ENCODE peak calls at places on chromosomes 11 and 22, in five cellular contexts. R is AG09309, B is fibroblast of lung, H is glutamatergic neuron, O is cardiac fibroblast. S is an unnamed sample.

GRCh38 chr11:100866453-100866852 is 179.4 kb downstream of the ARHGAP42 start:
- DNase-seq in B (no peak), R (no peak), O (no peak), H (no peak), S (no peak)

GRCh38 chr22:42792909-42793847 is 63.9 kb downstream of the ARFGAP3 start:
- DNase-seq in R (no peak), B (no peak), H (no peak), O (no peak), S (no peak)

GRCh38 chr22:49575703-49576081 is 252.0 kb downstream of the BRD1 start:
- DNase-seq in B (no peak), O (no peak), H (no peak), R (no peak), S (no peak)

GRCh38 chr11:76856111-76856510 is 4.6 kb upstream of the ACER3 start:
- DNase-seq in B (peak; percentile 46), O (peak; percentile 14), R (no peak), H (no peak), S (no peak)

GRCh38 chr11:16997624-16998023 is 16.6 kb downstream of the PLEKHA7 start:
- DNase-seq in H (no peak), O (no peak), R (no peak), B (no peak), S (no peak)

GRCh38 chr22:48061726-48062125 is 1299.3 kb downstream of the TBC1D22A start:
- DNase-seq in B (no peak), R (no peak), O (no peak), H (no peak), S (no peak)

GRCh38 chr11:79092791-79093313 is 348.0 kb downstream of the TENM4 start:
- DNase-seq in H (no peak), B (peak; percentile 100), O (peak; percentile 95), R (peak; percentile 99), S (no peak)

GRCh38 chr11:129728571-129728970 is 87.1 kb upstream of the TMEM45B start:
- DNase-seq in R (no peak), H (no peak), B (no peak), O (no peak), S (no peak)

GRCh38 chr11:69640995-69641581 is at the start of gene CCND1:
- DNase-seq in O (peak; percentile 93), H (peak; percentile 74), B (peak; percentile 94), R (peak; percentile 83), S (peak; percentile 77)

GRCh38 chr11:122910775-122911174 is 28.2 kb downstream of the JHY start:
- DNase-seq in H (no peak), R (peak; percentile 27), O (peak; percentile 53), B (peak; percentile 36), S (no peak)

GRCh38 chr22:49751968-49752597 is 75.6 kb downstream of the BRD1 start:
- DNase-seq in H (no peak), B (no peak), R (no peak), O (no peak), S (no peak)

GRCh38 chr22:21915624-21916308 is 36.9 kb downstream of the PPM1F start:
- DNase-seq in H (no peak), R (no peak), O (no peak), B (no peak), S (no peak)

GRCh38 chr11:64372802-64373597 is 14.0 kb downstream of the RPS6KA4 start:
- DNase-seq in B (no peak), O (no peak), H (no peak), R (no peak), S (no peak)

GRCh38 chr11:132114185-132114584 is 743.8 kb downstream of the NTM start:
- DNase-seq in B (no peak), H (peak; percentile 49), O (no peak), R (no peak), S (no peak)

GRCh38 chr22:21818487-21819182 is 48.8 kb downstream of the MAPK1 start:
- DNase-seq in O (no peak), H (no peak), R (no peak), B (no peak), S (no peak)

GRCh38 chr22:50627914-50628542 is at the start of gene ARSA:
- DNase-seq in R (peak; percentile 35), H (peak; percentile 83), O (peak; percentile 87), B (peak; percentile 83), S (peak; percentile 93)

GRCh38 chr22:49183826-49184216 is 643.9 kb downstream of the BRD1 start:
- DNase-seq in B (no peak), O (no peak), R (no peak), H (no peak), S (no peak)

GRCh38 chr11:108498046-108498815 is at the start of gene POGLUT3:
- DNase-seq in B (peak; percentile 58), R (no peak), H (peak; percentile 63), O (peak; percentile 60), S (peak; percentile 76)

GRCh38 chr11:108497317-108498045 is 703 bp downstream of the POGLUT3 start:
- DNase-seq in B (peak; percentile 99), O (peak; percentile 98), H (peak; percentile 50), R (peak; percentile 95), S (peak; percentile 69)

GRCh38 chr11:108500169-108500568 is 2.0 kb upstream of the POGLUT3 start:
- DNase-seq in B (no peak), R (no peak), H (no peak), O (no peak), S (no peak)

GRCh38 chr11:108500721-108501120 is 2.5 kb upstream of the POGLUT3 start:
- DNase-seq in H (no peak), B (no peak), R (no peak), O (no peak), S (no peak)

DNA sequence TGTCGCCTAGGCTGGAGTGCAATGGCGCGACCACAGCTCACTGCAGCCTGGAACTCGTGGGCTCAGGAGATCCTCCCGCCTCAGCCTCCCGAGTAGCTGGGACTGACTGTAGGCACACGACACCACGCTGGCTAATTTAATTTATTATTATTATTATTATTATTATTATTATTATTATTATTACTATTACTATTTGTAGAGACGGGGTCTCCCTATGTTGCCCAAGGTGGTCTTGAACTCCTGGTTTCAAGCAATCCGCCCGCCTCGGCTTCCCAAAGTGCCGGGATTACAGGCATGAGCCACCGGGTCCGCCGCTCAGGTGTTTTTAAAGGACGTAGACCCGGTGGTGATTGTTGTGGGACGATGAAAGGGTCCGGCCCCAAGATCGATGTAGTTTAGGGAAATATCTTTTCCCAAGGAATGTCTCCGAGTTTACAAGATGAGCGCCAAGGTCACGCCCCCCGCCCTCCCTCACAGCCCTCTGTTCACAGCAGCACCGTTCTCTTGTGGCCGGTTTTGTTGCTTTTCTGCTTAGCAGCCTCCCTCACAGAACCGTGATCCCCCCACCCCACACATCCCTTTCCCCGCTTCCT is 728 bp upstream of the POGLUT3 start:
- DNase-seq in O (no peak), H (no peak), R (no peak), B (no peak), S (no peak)
- TF ChIP-seq CTCF in O (no peak), H (no peak), R (no peak), B (no peak), S (no peak)

GRCh38 chr11:72814139-72814830 is at the start of gene ATG16L2:
- DNase-seq in R (no peak), B (peak; percentile 82), O (peak; percentile 88), H (peak; percentile 88), S (peak; percentile 95)
- TF ChIP-seq CTCF in R (no peak), B (no peak), O (no peak), H (no peak), S (peak; percentile 25)

GRCh38 chr22:25027959-25028840 is 75.7 kb downstream of the KIAA1671 start:
- DNase-seq in O (peak; percentile 49), R (no peak), B (no peak), H (peak; percentile 77), S (no peak)
- TF ChIP-seq CTCF in O (peak; percentile 67), R (no peak), B (no peak), H (peak; percentile 63), S (peak; percentile 41)

DNA sequence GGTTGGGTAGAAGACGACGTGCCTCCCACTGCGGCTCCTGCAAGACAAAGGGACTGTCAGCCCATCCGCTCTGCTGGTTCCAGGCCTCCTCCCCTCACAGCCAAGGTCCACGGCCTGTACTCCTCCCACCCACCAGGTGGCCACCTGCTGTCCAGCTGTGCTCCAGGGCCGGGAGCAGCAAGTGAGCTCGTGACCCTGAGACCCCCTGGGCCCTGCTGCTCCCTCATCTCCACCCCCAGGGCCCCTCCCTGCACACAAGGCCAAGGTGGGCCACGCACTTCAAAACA is 27.4 kb downstream of the TSPAN4 start:
- DNase-seq in R (no peak), O (no peak), H (peak; percentile 71), B (no peak), S (no peak)
- TF ChIP-seq CTCF in R (peak; percentile 29), O (peak; percentile 24), H (peak; percentile 25), B (no peak), S (no peak)